ENCODE peak calls at places on chromosome 16, in seven cellular contexts. W is endothelial cell of umbilical vein, R is IMR-90, Q is cardiac muscle cell, B is LNCaP clone FGC, Y is lower leg skin, O is HL-60. P is an unnamed sample.

GRCh38 chr16:72637306-72637705 is 410.6 kb downstream of the ZFHX3 start:
- DNase-seq in W (peak; percentile 60), R (peak; percentile 77), Q (peak; percentile 77), B (peak; percentile 61), Y (no peak), O (no peak), P (peak; percentile 37)

GRCh38 chr16:53743149-53743566 is 39.2 kb downstream of the FTO start:
- DNase-seq in W (peak; percentile 28), R (peak; percentile 18), Q (peak; percentile 55), B (no peak), Y (no peak), O (peak; percentile 27), P (no peak)

GRCh38 chr16:20320178-20320577 is 7.1 kb downstream of the GP2 start:
- DNase-seq in W (no peak), R (no peak), Q (no peak), B (no peak), Y (no peak), O (no peak), P (no peak)

GRCh38 chr16:70407811-70408274 is 31.1 kb downstream of the ST3GAL2 start:
- DNase-seq in W (no peak), R (no peak), Q (no peak), B (no peak), Y (no peak), O (no peak), P (no peak)

GRCh38 chr16:57023541-57024249 is 34.3 kb downstream of the NLRC5 start:
- DNase-seq in W (no peak), R (no peak), Q (no peak), B (no peak), Y (no peak), O (no peak), P (no peak)

GRCh38 chr16:65749566-65749965 is 616.9 kb upstream of the CDH5 start:
- DNase-seq in W (no peak), R (no peak), Q (no peak), B (no peak), Y (no peak), O (no peak), P (no peak)

GRCh38 chr16:72108353-72109102 is 14.9 kb downstream of the DHX38 start:
- DNase-seq in W (no peak), R (no peak), Q (no peak), B (no peak), Y (no peak), O (no peak), P (no peak)

GRCh38 chr16:64771273-64771672 is 350.6 kb downstream of the CDH11 start:
- DNase-seq in W (no peak), R (no peak), Q (no peak), B (no peak), Y (no peak), O (no peak), P (no peak)

GRCh38 chr16:84735846-84736586 is 36.2 kb downstream of the USP10 start:
- DNase-seq in W (no peak), R (no peak), Q (peak; percentile 54), B (no peak), Y (no peak), O (no peak), P (no peak)

GRCh38 chr16:48525201-48526057 is 84.6 kb downstream of the N4BP1 start:
- DNase-seq in W (no peak), R (no peak), Q (no peak), B (no peak), Y (no peak), O (no peak), P (no peak)

GRCh38 chr16:16096858-16097213 is 126.5 kb downstream of the ABCC6 start:
- DNase-seq in W (no peak), R (no peak), Q (no peak), B (peak; percentile 83), Y (no peak), O (no peak), P (no peak)

GRCh38 chr16:58551496-58551895 is 36.2 kb downstream of the SETD6 start:
- DNase-seq in W (no peak), R (no peak), Q (peak; percentile 2), B (no peak), Y (no peak), O (no peak), P (no peak)

GRCh38 chr16:64648282-64648681 is 473.6 kb downstream of the CDH11 start:
- DNase-seq in W (no peak), R (no peak), Q (no peak), B (no peak), Y (no peak), O (no peak), P (no peak)

GRCh38 chr16:56769674-56770073 is 39.7 kb downstream of the NUP93 start:
- DNase-seq in W (no peak), R (peak; percentile 23), Q (no peak), B (no peak), Y (no peak), O (no peak), P (no peak)

GRCh38 chr16:70586731-70587130 is 59.6 kb upstream of the IL34 start:
- DNase-seq in W (no peak), R (no peak), Q (no peak), B (no peak), Y (no peak), O (no peak), P (no peak)

GRCh38 chr16:54286330-54287017 is at the start of gene IRX3:
- DNase-seq in W (peak; percentile 22), R (peak; percentile 4), Q (peak; percentile 91), B (peak; percentile 63), Y (peak; percentile 90), O (peak; percentile 42), P (peak; percentile 70)

GRCh38 chr16:15618392-15618791 is 24.6 kb downstream of the MARF1 start:
- DNase-seq in W (no peak), R (peak; percentile 81), Q (peak; percentile 90), B (no peak), Y (no peak), O (no peak), P (peak; percentile 39)

DNA sequence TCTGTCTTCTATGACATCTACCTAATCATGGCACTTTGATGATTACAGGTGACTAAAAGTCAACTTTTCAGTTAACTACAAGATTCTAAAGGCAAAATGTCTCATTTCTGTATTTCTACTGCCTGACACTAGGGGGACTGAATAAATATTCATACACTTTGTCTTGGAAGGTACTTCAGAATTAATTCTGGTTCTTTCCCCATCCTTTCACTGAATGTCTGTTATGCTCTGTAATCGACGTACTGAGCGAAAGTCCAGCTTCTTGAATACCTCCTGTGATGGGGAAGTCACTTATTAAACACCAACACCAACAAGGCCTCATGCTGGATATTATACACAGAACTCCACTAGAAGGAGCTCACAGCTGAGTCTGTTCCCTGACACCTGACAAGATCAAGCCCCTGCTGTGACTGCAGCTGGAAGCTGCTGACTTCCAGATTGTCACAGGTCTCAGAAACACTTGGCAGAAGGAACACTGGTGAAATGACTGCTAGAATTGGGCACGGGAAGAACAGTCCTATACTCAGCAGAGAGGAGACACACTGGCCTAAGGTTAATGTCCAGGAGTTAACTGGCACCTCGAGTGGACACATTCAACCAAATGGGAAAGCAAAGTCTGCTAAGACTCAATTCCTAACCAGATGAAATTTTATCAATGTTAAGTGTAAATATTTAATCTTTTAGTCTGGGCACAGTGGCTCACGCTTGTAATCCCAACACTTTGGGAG is 31.9 kb downstream of the CMC2 start:
- DNase-seq in W (peak; percentile 15), R (no peak), Q (no peak), B (no peak), Y (no peak), O (no peak), P (no peak)
- TF ChIP-seq CTCF in W (peak; percentile 38), R (peak; percentile 36), Q (peak; percentile 52), B (peak; percentile 8), Y (no peak), O (peak; percentile 25), P (no peak)

GRCh38 chr16:2196162-2196980 is at the start of gene CASKIN1:
- DNase-seq in W (no peak), R (no peak), Q (peak; percentile 29), B (no peak), Y (no peak), O (no peak), P (no peak)

GRCh38 chr16:2197765-2198164 is 1.4 kb upstream of the CASKIN1 start:
- DNase-seq in W (no peak), R (no peak), Q (no peak), B (no peak), Y (no peak), O (no peak), P (no peak)

GRCh38 chr16:2195316-2196161 is 866 bp downstream of the CASKIN1 start:
- DNase-seq in W (no peak), R (no peak), Q (no peak), B (no peak), Y (no peak), O (no peak), P (no peak)

GRCh38 chr16:2198283-2198682 is 1.9 kb upstream of the CASKIN1 start:
- DNase-seq in W (no peak), R (no peak), Q (no peak), B (no peak), Y (no peak), O (no peak), P (no peak)

DNA sequence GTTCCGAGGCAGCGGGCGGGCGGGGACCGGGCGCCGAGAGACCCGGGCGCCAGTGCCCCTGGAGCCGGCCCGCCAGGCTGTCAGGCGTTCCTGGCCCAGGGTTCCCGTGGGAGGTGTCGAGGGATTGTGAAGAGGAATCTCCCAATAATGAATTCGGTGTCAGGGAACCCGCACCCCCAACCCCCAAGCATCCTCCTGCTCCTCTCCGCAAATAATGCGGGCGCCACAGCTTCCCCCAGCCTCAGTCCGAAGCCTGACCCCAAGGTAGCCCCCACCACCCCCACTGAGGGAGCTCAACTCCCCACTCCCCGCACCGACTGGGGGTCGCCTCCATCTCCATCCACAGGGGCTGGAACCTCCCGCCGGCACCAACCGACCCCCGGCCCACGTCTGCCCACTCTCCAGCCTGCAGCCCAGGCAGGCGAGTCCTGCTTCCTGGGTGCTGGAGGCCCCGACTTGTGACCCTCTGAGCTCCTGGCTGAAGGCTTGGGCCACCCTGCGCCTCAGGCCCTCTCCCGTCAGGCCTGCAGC is 641 bp upstream of the CASKIN1 start:
- DNase-seq in W (no peak), R (no peak), Q (no peak), B (no peak), Y (no peak), O (no peak), P (no peak)
- H3K4me3 ChIP-seq in W (peak overlapping the region; percentile 15), R (no peak overlapping the region), Q (peak overlapping the region; percentile 19), B (no peak overlapping the region), Y (no peak overlapping the region), O (no peak overlapping the region), P (no peak overlapping the region)

DNA sequence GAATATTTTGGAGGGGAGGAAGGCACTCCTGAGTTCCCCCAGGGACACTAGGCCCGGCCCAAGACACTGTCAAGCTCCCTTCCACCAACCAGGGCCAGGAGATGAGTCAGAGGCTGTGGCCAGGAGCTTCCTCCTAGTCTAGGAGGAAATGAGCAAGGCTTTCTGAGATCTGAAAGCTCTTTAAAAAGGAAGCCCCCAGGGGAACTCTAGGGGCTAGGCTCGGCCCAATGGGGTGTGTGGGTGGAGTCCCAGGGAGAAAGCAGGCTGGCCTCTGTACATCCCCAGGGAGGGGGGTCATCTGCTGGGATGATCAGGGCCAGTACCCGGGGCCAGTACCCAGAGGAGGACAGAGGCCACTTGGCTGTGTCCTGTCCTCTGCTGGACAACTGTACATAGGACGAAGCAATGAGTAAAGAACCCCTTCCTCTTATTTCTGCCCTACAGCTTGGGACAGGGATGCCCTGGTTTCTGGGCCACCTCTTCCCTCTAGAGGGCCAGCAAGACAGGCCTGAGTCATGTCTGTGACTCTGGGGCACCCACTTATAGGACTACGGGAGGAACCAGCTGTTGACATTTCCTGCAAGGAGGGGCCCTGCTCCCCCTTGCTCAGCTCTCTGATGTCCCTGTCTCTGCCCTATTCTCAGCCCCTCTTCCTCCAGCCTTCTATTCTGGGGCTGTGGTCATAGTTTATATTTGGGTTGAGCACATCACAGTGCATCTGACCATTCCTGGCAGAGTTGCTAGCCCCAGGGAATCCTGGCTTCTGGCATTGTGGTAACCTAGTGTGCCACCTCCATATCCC is 2.7 kb downstream of the FHOD1 start:
- DNase-seq in W (peak; percentile 76), R (peak; percentile 87), Q (peak; percentile 89), B (no peak), Y (peak; percentile 68), O (no peak), P (peak; percentile 59)
- TF ChIP-seq CTCF in W (no peak), R (no peak), Q (no peak), B (no peak), Y (no peak), O (no peak), P (no peak)

GRCh38 chr16:634051-634670 is 1.9 kb downstream of the METTL26 start:
- DNase-seq in W (no peak), R (no peak), Q (no peak), B (no peak), Y (no peak), O (no peak), P (no peak)
- H3K4me3 ChIP-seq in W (no peak overlapping the region), R (no peak overlapping the region), Q (no peak overlapping the region), B (no peak overlapping the region), Y (no peak overlapping the region), O (no peak overlapping the region), P (no peak overlapping the region)

P was measured in AG09309.